ENCODE peak calls at places on chromosome 19, in seven cellular contexts. T, D, R, A, O, Z and H are unnamed samples.

GRCh38 chr19:45179063-45179847 is 671 bp downstream of the BLOC1S3 start:
- DNase-seq in Z (no peak), A (peak), O (no peak), R (no peak), D (no peak), T (peak), H (no peak)

GRCh38 chr19:24054044-24054935 is 32.7 kb upstream of the ZNF254 start:
- DNase-seq in Z (no peak), T (no peak), R (no peak), D (no peak), A (peak), O (no peak), H (no peak)

GRCh38 chr19:38071647-38072046 is 152.4 kb downstream of the DPF1 start:
- DNase-seq in T (no peak), R (no peak), A (no peak), D (no peak), O (no peak), Z (no peak), H (no peak)

GRCh38 chr19:45146251-45146650 is 14.5 kb downstream of the NKPD1 start:
- DNase-seq in A (no peak), O (no peak), T (no peak), D (no peak), R (no peak), Z (no peak), H (no peak)

GRCh38 chr19:4302238-4302630 is at the start of gene TMIGD2:
- DNase-seq in D (no peak), R (no peak), A (no peak), O (no peak), T (no peak), Z (peak), H (no peak)

GRCh38 chr19:39865186-39865585 is 19.0 kb upstream of the FBL start:
- DNase-seq in Z (no peak), D (no peak), T (no peak), O (no peak), A (no peak), R (no peak), H (no peak)

GRCh38 chr19:9329999-9330398 is 6.0 kb downstream of the ZNF559 start:
- DNase-seq in D (no peak), O (no peak), T (no peak), Z (no peak), A (no peak), R (no peak), H (no peak)

GRCh38 chr19:4916292-4917082 is 7.2 kb downstream of the UHRF1 start:
- DNase-seq in D (no peak), T (peak), A (no peak), O (no peak), R (no peak), Z (no peak), H (no peak)

GRCh38 chr19:10679743-10680142 is 21.5 kb upstream of the QTRT1 start:
- DNase-seq in D (no peak), R (no peak), Z (no peak), O (no peak), A (no peak), T (no peak), H (no peak)

GRCh38 chr19:18422530-18423191 is 3.5 kb downstream of the SSBP4 start:
- DNase-seq in T (no peak), Z (no peak), D (no peak), R (no peak), A (no peak), O (no peak), H (no peak)
- H3K4me3 ChIP-seq in T (no peak), Z (no peak), D (no peak), R (no peak), A (no peak), O (no peak), H (no peak)

GRCh38 chr19:54390942-54391577 is 24.2 kb upstream of the TTYH1 start:
- DNase-seq in R (peak), A (peak), T (no peak), D (peak), O (no peak), Z (peak), H (peak)

GRCh38 chr19:54391589-54392061 is 23.6 kb upstream of the TTYH1 start:
- DNase-seq in R (no peak), Z (no peak), T (no peak), A (no peak), O (no peak), D (no peak), H (no peak)

GRCh38 chr19:54389556-54389955 is 24.8 kb upstream of the LAIR1 start:
- DNase-seq in R (no peak), O (no peak), A (no peak), Z (no peak), T (no peak), D (no peak), H (no peak)

GRCh38 chr19:54388001-54388802 is 23.5 kb upstream of the LAIR1 start:
- DNase-seq in Z (peak), A (no peak), T (peak), R (no peak), D (peak), O (no peak), H (no peak)

GRCh38 chr19:54388803-54389144 is 24.0 kb upstream of the LAIR1 start:
- DNase-seq in T (no peak), O (no peak), A (no peak), D (no peak), Z (no peak), R (no peak), H (no peak)
- H3K4me3 ChIP-seq in T (no peak), O (peak), A (no peak), D (peak), Z (no peak), R (no peak), H (no peak)

DNA sequence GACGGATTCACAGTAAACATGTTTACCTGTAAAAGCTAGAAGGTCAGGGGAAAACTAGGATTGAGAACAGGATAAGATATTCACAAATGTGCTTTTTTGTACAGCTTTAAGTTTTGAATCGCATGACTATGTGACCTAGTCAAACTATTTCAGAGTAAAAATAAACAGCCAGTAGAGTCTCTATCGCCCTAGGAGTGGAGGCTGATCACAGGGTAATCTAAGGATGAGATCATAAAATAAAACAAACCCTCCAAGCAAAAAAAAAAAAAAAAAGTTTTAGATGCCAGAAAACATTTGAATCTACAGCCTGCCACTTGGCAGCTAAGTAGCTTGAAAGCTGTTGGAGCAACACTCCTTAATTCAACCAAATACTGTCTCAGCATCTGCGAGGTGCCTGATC is 26.8 kb downstream of the ZNF350 start:
- DNase-seq in D (no peak), Z (no peak), O (no peak), R (no peak), T (no peak), A (no peak), H (no peak)
- H3K4me3 ChIP-seq in D (no peak), Z (no peak), O (no peak), R (no peak), T (no peak), A (no peak), H (no peak)

GRCh38 chr19:55179570-55180484 is at the start of gene SYT5:
- DNase-seq in R (peak), A (peak), Z (peak), O (no peak), D (peak), T (peak), H (no peak)
- H3K4me3 ChIP-seq in R (peak), A (peak), Z (no peak), O (peak), D (peak), T (no peak), H (peak)